ENCODE peak calls at places on chromosomes 4 and X, in four cellular contexts. One of them, this sample, is unnamed.

GRCh38 chrX:133544105-133544504 is 128.8 kb upstream of the GPC4 start:
- DNase-seq in suprapubic skin: peak; percentile 57
- DNase-seq in vagina: no peak
- DNase-seq in stomach: no peak
- DNase-seq in this sample: no peak

GRCh38 chr4:17142232-17142711 is 243.8 kb upstream of the LDB2 start:
- DNase-seq in suprapubic skin: no peak
- DNase-seq in vagina: no peak
- DNase-seq in stomach: no peak
- DNase-seq in this sample: no peak

GRCh38 chrX:120769576-120770341 is 105.9 kb downstream of the CT47B1 start:
- DNase-seq in suprapubic skin: no peak
- DNase-seq in vagina: no peak
- DNase-seq in stomach: no peak
- DNase-seq in this sample: no peak

GRCh38 chr4:6963139-6963611 is 53.5 kb downstream of the TBC1D14 start:
- DNase-seq in suprapubic skin: no peak
- DNase-seq in vagina: no peak
- DNase-seq in stomach: no peak
- DNase-seq in this sample: no peak

GRCh38 chrX:20693071-20693470 is 426.4 kb upstream of the RPS6KA3 start:
- DNase-seq in suprapubic skin: no peak
- DNase-seq in vagina: no peak
- DNase-seq in stomach: no peak
- DNase-seq in this sample: no peak

GRCh38 chr4:158710814-158711213 is 12.4 kb downstream of the PPID start:
- DNase-seq in suprapubic skin: no peak
- DNase-seq in vagina: no peak
- DNase-seq in stomach: no peak
- DNase-seq in this sample: no peak

GRCh38 chr4:116302990-116303735 is 782.2 kb downstream of the TRAM1L1 start:
- DNase-seq in suprapubic skin: no peak
- DNase-seq in vagina: no peak
- DNase-seq in stomach: no peak
- DNase-seq in this sample: peak; percentile 30

GRCh38 chr4:158993895-158994294 is 109.0 kb upstream of the RAPGEF2 start:
- DNase-seq in suprapubic skin: no peak
- DNase-seq in vagina: no peak
- DNase-seq in stomach: no peak
- DNase-seq in this sample: no peak

GRCh38 chrX:149199734-149200133 is 305.4 kb downstream of the IDS start:
- DNase-seq in suprapubic skin: no peak
- DNase-seq in vagina: no peak
- DNase-seq in stomach: no peak
- DNase-seq in this sample: no peak

GRCh38 chr4:99117876-99118693 is 26.0 kb downstream of the ADH4 start:
- DNase-seq in suprapubic skin: no peak
- DNase-seq in vagina: no peak
- DNase-seq in stomach: no peak
- DNase-seq in this sample: no peak

GRCh38 chr4:142567620-142568451 is 278.3 kb downstream of the INPP4B start:
- DNase-seq in suprapubic skin: no peak
- DNase-seq in vagina: no peak
- DNase-seq in stomach: peak; percentile 35
- DNase-seq in this sample: no peak

GRCh38 chr4:24470681-24471622 is 113.4 kb downstream of the DHX15 start:
- DNase-seq in suprapubic skin: peak; percentile 67
- DNase-seq in vagina: no peak
- DNase-seq in stomach: no peak
- DNase-seq in this sample: no peak

DNA sequence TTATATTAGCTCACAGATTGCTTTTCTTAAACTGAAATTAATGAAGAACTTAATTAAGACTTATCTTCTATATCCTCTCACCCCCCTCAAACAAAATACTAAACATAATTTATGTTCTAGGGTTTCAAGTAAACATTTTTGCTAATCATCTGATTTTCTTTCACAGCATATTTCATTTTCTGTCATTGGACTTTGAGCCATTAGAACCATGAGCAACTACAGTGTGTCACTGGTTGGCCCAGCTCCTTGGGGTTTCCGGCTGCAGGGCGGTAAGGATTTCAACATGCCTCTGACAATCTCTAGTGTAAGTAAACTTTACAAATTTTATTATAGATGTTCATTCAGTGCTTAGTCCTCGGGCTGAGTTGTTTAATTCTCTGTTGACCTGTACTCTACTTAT is 3.3 kb downstream of the PDLIM5 start:
- DNase-seq in suprapubic skin: peak; percentile 85
- DNase-seq in vagina: no peak
- DNase-seq in stomach: peak; percentile 71
- DNase-seq in this sample: no peak
- H3K27ac ChIP-seq in suprapubic skin: peak overlapping the region; percentile 47
- H3K27ac ChIP-seq in vagina: no peak overlapping the region
- H3K27ac ChIP-seq in stomach: peak overlapping the region; percentile 98
- H3K27ac ChIP-seq in this sample: no peak overlapping the region

DNA sequence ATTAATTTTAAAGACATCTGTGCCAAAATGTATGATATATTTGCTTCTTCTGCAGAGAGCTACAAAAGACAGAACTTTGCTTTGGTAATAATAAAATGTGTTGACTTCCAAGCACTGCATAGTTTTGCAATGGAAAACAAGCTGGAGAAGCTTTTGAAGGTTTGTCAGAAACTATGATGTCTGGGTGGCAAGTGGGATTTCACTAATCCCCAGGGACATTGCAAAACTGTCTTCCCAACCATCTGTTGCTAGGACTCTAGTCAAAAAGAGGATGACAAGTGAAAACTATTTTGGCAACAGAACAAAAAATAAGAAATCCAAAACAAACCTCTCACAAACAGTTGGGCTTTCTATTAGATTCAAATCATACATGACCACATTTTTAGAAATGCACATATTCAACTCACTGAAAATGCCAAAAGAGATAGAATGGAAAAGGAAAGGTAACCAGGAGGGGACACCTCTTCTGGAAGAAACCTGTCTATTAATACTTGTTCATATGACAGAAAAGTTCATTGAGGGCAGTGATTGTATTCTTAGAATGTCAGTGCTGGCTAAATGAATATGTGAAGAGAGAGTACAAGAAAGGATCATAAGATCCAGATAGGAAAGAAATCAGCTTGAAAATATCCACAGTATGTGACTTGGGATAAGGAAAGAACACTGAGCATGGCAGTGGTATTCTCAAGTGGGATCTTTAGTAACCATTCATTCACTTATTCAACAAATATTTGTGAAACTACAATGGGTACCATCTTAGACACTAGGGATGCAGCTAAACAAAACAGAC is 228.0 kb downstream of the RASL11B start:
- DNase-seq in suprapubic skin: no peak
- DNase-seq in vagina: no peak
- DNase-seq in stomach: no peak
- DNase-seq in this sample: no peak
- TF ChIP-seq POLR2AphosphoS5 in suprapubic skin: no peak
- TF ChIP-seq POLR2AphosphoS5 in vagina: no peak
- TF ChIP-seq POLR2AphosphoS5 in stomach: no peak
- TF ChIP-seq POLR2AphosphoS5 in this sample: no peak

GRCh38 chr4:182346675-182347375 is 103.6 kb downstream of the TENM3 start:
- DNase-seq in suprapubic skin: no peak
- DNase-seq in vagina: no peak
- DNase-seq in stomach: no peak
- DNase-seq in this sample: no peak
- H3K27ac ChIP-seq in suprapubic skin: no peak overlapping the region
- H3K27ac ChIP-seq in vagina: no peak overlapping the region
- H3K27ac ChIP-seq in stomach: no peak overlapping the region
- H3K27ac ChIP-seq in this sample: no peak overlapping the region

DNA sequence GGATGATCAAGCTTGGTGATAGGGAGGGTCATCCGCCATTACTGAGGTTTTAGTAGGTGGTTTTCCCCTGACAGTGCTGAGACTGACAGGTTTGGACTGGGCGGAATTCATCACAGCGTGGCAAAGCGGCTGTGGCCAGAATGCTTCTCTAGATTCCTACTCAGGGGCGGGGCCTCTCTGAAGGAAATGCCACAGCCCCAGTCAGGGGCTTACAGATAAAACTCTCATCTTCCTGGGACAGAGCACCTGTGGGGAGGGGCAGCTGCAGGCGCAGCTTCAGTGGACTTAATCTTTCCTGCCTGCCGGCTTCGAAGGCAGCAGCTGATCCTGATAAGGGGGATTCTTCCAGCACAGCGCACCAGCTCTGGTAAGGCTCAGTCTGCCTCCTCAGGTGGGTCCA is 316.7 kb downstream of the RPA4 start:
- DNase-seq in suprapubic skin: no peak
- DNase-seq in vagina: no peak
- DNase-seq in stomach: no peak
- DNase-seq in this sample: no peak
- TF ChIP-seq POLR2AphosphoS5 in suprapubic skin: no peak
- TF ChIP-seq POLR2AphosphoS5 in vagina: no peak
- TF ChIP-seq POLR2AphosphoS5 in stomach: no peak
- TF ChIP-seq POLR2AphosphoS5 in this sample: no peak

GRCh38 chr4:81135501-81135900 is 79.5 kb downstream of the PRKG2 start:
- DNase-seq in suprapubic skin: no peak
- DNase-seq in vagina: no peak
- DNase-seq in stomach: no peak
- DNase-seq in this sample: no peak
- H3K27ac ChIP-seq in suprapubic skin: no peak overlapping the region
- H3K27ac ChIP-seq in vagina: no peak overlapping the region
- H3K27ac ChIP-seq in stomach: no peak overlapping the region
- H3K27ac ChIP-seq in this sample: no peak overlapping the region

GRCh38 chrX:103310592-103311400 is at the start of gene BEX2:
- DNase-seq in suprapubic skin: peak; percentile 66
- DNase-seq in vagina: no peak
- DNase-seq in stomach: peak; percentile 86
- DNase-seq in this sample: peak; percentile 93
- TF ChIP-seq POLR2AphosphoS5 in suprapubic skin: no peak
- TF ChIP-seq POLR2AphosphoS5 in vagina: no peak
- TF ChIP-seq POLR2AphosphoS5 in stomach: peak; percentile 52
- TF ChIP-seq POLR2AphosphoS5 in this sample: peak; percentile 92

GRCh38 chr4:38179690-38180299 is 219.6 kb downstream of the PTTG2 start:
- DNase-seq in suprapubic skin: peak; percentile 81
- DNase-seq in vagina: no peak
- DNase-seq in stomach: peak; percentile 87
- DNase-seq in this sample: peak; percentile 86
- H3K27ac ChIP-seq in suprapubic skin: no peak overlapping the region
- H3K27ac ChIP-seq in vagina: no peak overlapping the region
- H3K27ac ChIP-seq in stomach: peak overlapping the region; percentile 36
- H3K27ac ChIP-seq in this sample: no peak overlapping the region

GRCh38 chr4:986428-986948 is 356 bp upstream of the IDUA start:
- DNase-seq in suprapubic skin: no peak
- DNase-seq in vagina: no peak
- DNase-seq in stomach: no peak
- DNase-seq in this sample: no peak
- TF ChIP-seq POLR2AphosphoS5 in suprapubic skin: no peak
- TF ChIP-seq POLR2AphosphoS5 in vagina: no peak
- TF ChIP-seq POLR2AphosphoS5 in stomach: no peak
- TF ChIP-seq POLR2AphosphoS5 in this sample: no peak

GRCh38 chrX:56385960-56386359 is 153.8 kb downstream of the KLF8 start:
- DNase-seq in suprapubic skin: no peak
- DNase-seq in vagina: no peak
- DNase-seq in stomach: no peak
- DNase-seq in this sample: no peak
- H3K27ac ChIP-seq in suprapubic skin: no peak overlapping the region
- H3K27ac ChIP-seq in vagina: no peak overlapping the region
- H3K27ac ChIP-seq in stomach: no peak overlapping the region
- H3K27ac ChIP-seq in this sample: peak overlapping the region; percentile 20

This sample was measured in spleen.